ENCODE peak calls at places on chromosomes 13 and 19, in nine cellular contexts. V, G, N, U, A, L, Y, D and J are unnamed samples.
A peak's percentile ranks its signal among the peaks of the same experiment; 100 is the strongest.

GRCh38 chr19:50328257-50329145 is 676 bp downstream of the KCNC3 start:
- DNase-seq in V (peak; percentile 48), G (no peak), N (peak; percentile 72), U (no peak), A (no peak), L (no peak), Y (peak; percentile 51), D (no peak), J (peak; percentile 51)

GRCh38 chr19:2149980-2150793 is 1.2 kb downstream of the AP3D1 start:
- DNase-seq in V (no peak), G (no peak), N (peak; percentile 62), U (no peak), A (no peak), L (no peak), Y (peak; percentile 16), D (no peak), J (no peak)

GRCh38 chr13:24630851-24631341 is 49.3 kb upstream of the ATP12A start:
- DNase-seq in V (no peak), G (no peak), N (no peak), U (no peak), A (peak; percentile 9), L (peak; percentile 55), Y (no peak), D (no peak), J (no peak)

GRCh38 chr13:112664501-112665203 is 25.2 kb upstream of the ATP11A start:
- DNase-seq in V (no peak), G (no peak), N (peak; percentile 36), U (no peak), A (peak; percentile 16), L (no peak), Y (no peak), D (no peak), J (no peak)

GRCh38 chr13:52128714-52129700 is at the start of gene NEK5:
- DNase-seq in V (peak; percentile 41), G (peak; percentile 21), N (peak; percentile 79), U (peak; percentile 36), A (peak; percentile 29), L (peak; percentile 49), Y (peak; percentile 85), D (peak; percentile 78), J (peak; percentile 61)

GRCh38 chr13:20369886-20370361 is 137.8 kb upstream of the GJB6 start:
- DNase-seq in V (no peak), G (no peak), N (no peak), U (no peak), A (no peak), L (no peak), Y (no peak), D (no peak), J (no peak)

GRCh38 chr13:90808838-90809237 is 538.6 kb upstream of the MIR17HG start:
- DNase-seq in V (no peak), G (no peak), N (no peak), U (no peak), A (no peak), L (no peak), Y (no peak), D (no peak), J (no peak)

GRCh38 chr13:102310691-102311432 is 91.0 kb downstream of the FGF14 start:
- DNase-seq in V (no peak), G (no peak), N (no peak), U (no peak), A (no peak), L (no peak), Y (no peak), D (peak; percentile 0), J (no peak)

GRCh38 chr19:51131780-51132680 is 7.3 kb downstream of the SIGLEC9 start:
- DNase-seq in V (no peak), G (no peak), N (peak; percentile 77), U (no peak), A (peak; percentile 79), L (no peak), Y (peak; percentile 57), D (peak; percentile 66), J (no peak)

GRCh38 chr13:38042771-38043170 is 173.2 kb upstream of the TRPC4 start:
- DNase-seq in V (no peak), G (no peak), N (no peak), U (no peak), A (peak; percentile 13), L (no peak), Y (no peak), D (no peak), J (no peak)

GRCh38 chr13:39196957-39197644 is 158.8 kb downstream of the NHLRC3 start:
- DNase-seq in V (no peak), G (no peak), N (no peak), U (no peak), A (no peak), L (no peak), Y (peak; percentile 35), D (no peak), J (no peak)

GRCh38 chr19:11848594-11849263 is at the start of gene ZNF439:
- DNase-seq in V (peak; percentile 2), G (peak; percentile 85), N (peak; percentile 95), U (peak; percentile 73), A (peak; percentile 67), L (peak; percentile 90), Y (peak; percentile 92), D (peak; percentile 88), J (peak; percentile 88)

GRCh38 chr13:74922963-74923362 is 559.0 kb downstream of the TBC1D4 start:
- DNase-seq in V (no peak), G (no peak), N (no peak), U (no peak), A (no peak), L (no peak), Y (no peak), D (no peak), J (no peak)

GRCh38 chr13:32901994-32902780 is 114.0 kb upstream of the KL start:
- DNase-seq in V (no peak), G (no peak), N (no peak), U (no peak), A (no peak), L (no peak), Y (no peak), D (no peak), J (no peak)

GRCh38 chr19:49587227-49587626 is 3.8 kb upstream of the PRR12 start:
- DNase-seq in V (no peak), G (no peak), N (no peak), U (no peak), A (no peak), L (no peak), Y (no peak), D (no peak), J (no peak)

GRCh38 chr13:44170731-44171130 is 202.9 kb upstream of the SERP2 start:
- DNase-seq in V (no peak), G (no peak), N (no peak), U (no peak), A (no peak), L (no peak), Y (no peak), D (no peak), J (no peak)

GRCh38 chr19:16259385-16260159 is 61.9 kb downstream of the AP1M1 start:
- DNase-seq in V (no peak), G (no peak), N (no peak), U (no peak), A (no peak), L (no peak), Y (peak; percentile 73), D (no peak), J (no peak)

GRCh38 chr13:112351825-112352224 is 24.3 kb upstream of the SPACA7 start:
- DNase-seq in V (no peak), G (no peak), N (no peak), U (no peak), A (no peak), L (no peak), Y (no peak), D (no peak), J (no peak)

GRCh38 chr19:43820098-43820860 is 6.8 kb upstream of the ZNF283 start:
- DNase-seq in V (peak; percentile 69), G (no peak), N (peak; percentile 60), U (no peak), A (peak; percentile 27), L (peak; percentile 23), Y (peak; percentile 49), D (peak; percentile 67), J (peak; percentile 33)

GRCh38 chr13:70668293-70668692 is 560.0 kb upstream of the KLHL1 start:
- DNase-seq in V (no peak), G (no peak), N (no peak), U (no peak), A (no peak), L (peak; percentile 11), Y (no peak), D (no peak), J (no peak)

GRCh38 chr19:29560313-29561075 is 34.7 kb downstream of the VSTM2B start:
- DNase-seq in V (peak; percentile 42), G (no peak), N (no peak), U (no peak), A (no peak), L (no peak), Y (no peak), D (no peak), J (no peak)

GRCh38 chr13:39374741-39375189 is 228.2 kb downstream of the LHFPL6 start:
- DNase-seq in V (no peak), G (no peak), N (no peak), U (no peak), A (no peak), L (no peak), Y (no peak), D (no peak), J (no peak)

GRCh38 chr13:58574791-58575190 is 943.2 kb downstream of the PCDH17 start:
- DNase-seq in V (no peak), G (no peak), N (no peak), U (no peak), A (no peak), L (no peak), Y (no peak), D (no peak), J (no peak)

GRCh38 chr13:112562254-112562653 is 25.7 kb downstream of the TUBGCP3 start:
- DNase-seq in V (no peak), G (no peak), N (no peak), U (no peak), A (no peak), L (no peak), Y (no peak), D (no peak), J (no peak)

GRCh38 chr19:9431475-9431874 is 3.9 kb downstream of the ZNF266 start:
- DNase-seq in V (no peak), G (no peak), N (no peak), U (no peak), A (peak; percentile 50), L (peak; percentile 51), Y (no peak), D (peak; percentile 29), J (peak; percentile 50)

GRCh38 chr13:110965038-110965754 is 50.3 kb upstream of the ANKRD10 start:
- DNase-seq in V (no peak), G (no peak), N (no peak), U (no peak), A (peak; percentile 67), L (no peak), Y (no peak), D (no peak), J (peak; percentile 20)

GRCh38 chr19:16828990-16829821 is at the start of gene SIN3B:
- DNase-seq in V (peak; percentile 75), G (peak; percentile 85), N (peak; percentile 86), U (peak; percentile 83), A (peak; percentile 71), L (peak; percentile 89), Y (peak; percentile 97), D (peak; percentile 90), J (peak; percentile 88)

GRCh38 chr19:55353803-55354697 is 469 bp downstream of the COX6B2 start:
- DNase-seq in V (peak; percentile 30), G (peak; percentile 69), N (peak; percentile 80), U (peak; percentile 66), A (peak; percentile 40), L (peak; percentile 28), Y (peak; percentile 87), D (peak; percentile 74), J (peak; percentile 73)